ENCODE peak calls at places on chromosomes 13 and 19, in four cellular contexts. O is frontal cortex, U is NCI-H1436 treated with DMSO at 0.1 percent for 48 hours, Y is EL. W is an unnamed sample.

GRCh38 chr13:25727250-25727649 is 324.6 kb downstream of the SHISA2 start:
- DNase-seq in O (no peak), U (no peak), Y (no peak), W (no peak)

GRCh38 chr19:45097450-45097775 is 4.4 kb downstream of the PPP1R37 start:
- DNase-seq in O (no peak), U (no peak), Y (no peak), W (no peak)

GRCh38 chr19:32358311-32358710 is 12.9 kb downstream of the ZNF507 start:
- DNase-seq in O (no peak), U (no peak), Y (no peak), W (no peak)

GRCh38 chr13:73288596-73288995 is 229.8 kb downstream of the KLF5 start:
- DNase-seq in O (no peak), U (no peak), Y (no peak), W (no peak)

GRCh38 chr13:97199451-97199850 is 22.7 kb upstream of the MBNL2 start:
- DNase-seq in O (no peak), U (no peak), Y (no peak), W (no peak)

GRCh38 chr19:49091391-49092038 is 6.3 kb downstream of the SNRNP70 start:
- DNase-seq in O (no peak), U (no peak), Y (no peak), W (no peak)

GRCh38 chr19:29538651-29539050 is 12.9 kb downstream of the VSTM2B start:
- DNase-seq in O (no peak), U (no peak), Y (no peak), W (no peak)

GRCh38 chr13:108560092-108560491 is 69.3 kb upstream of the MYO16 start:
- DNase-seq in O (peak; percentile 10), U (no peak), Y (no peak), W (no peak)

GRCh38 chr19:14118165-14119051 is 846 bp upstream of the PRKACA start:
- DNase-seq in O (peak; percentile 57), U (no peak), Y (peak; percentile 59), W (peak; percentile 85)

GRCh38 chr19:50969413-50969760 is at the start of gene KLK6:
- DNase-seq in O (peak; percentile 62), U (no peak), Y (no peak), W (no peak)

GRCh38 chr13:96388598-96388997 is 298.7 kb downstream of the HS6ST3 start:
- DNase-seq in O (no peak), U (no peak), Y (no peak), W (no peak)

GRCh38 chr13:40665061-40665753 is 1.2 kb downstream of the FOXO1 start:
- DNase-seq in O (peak; percentile 40), U (no peak), Y (peak; percentile 26), W (no peak)

GRCh38 chr19:18239303-18239702 is 13.1 kb upstream of the PDE4C start:
- DNase-seq in O (no peak), U (no peak), Y (no peak), W (no peak)

GRCh38 chr19:30078381-30078910 is 136.4 kb downstream of the URI1 start:
- DNase-seq in O (no peak), U (no peak), Y (no peak), W (no peak)

GRCh38 chr19:10769533-10770491 is 51.9 kb downstream of the DNM2 start:
- DNase-seq in O (peak; percentile 64), U (no peak), Y (peak; percentile 38), W (peak; percentile 38)

GRCh38 chr19:58252102-58252685 is 23.5 kb downstream of the ZNF544 start:
- DNase-seq in O (no peak), U (no peak), Y (no peak), W (no peak)

GRCh38 chr13:91312324-91312723 is 35.2 kb upstream of the MIR17HG start:
- DNase-seq in O (no peak), U (no peak), Y (no peak), W (no peak)

GRCh38 chr13:75635621-75636338 is at the start of gene LMO7:
- DNase-seq in O (peak; percentile 66), U (no peak), Y (peak; percentile 78), W (peak; percentile 69)

GRCh38 chr13:74128171-74128767 is 5.9 kb downstream of the KLF12 start:
- DNase-seq in O (no peak), U (no peak), Y (peak; percentile 86), W (peak; percentile 79)

GRCh38 chr13:27643334-27644158 is 21.9 kb downstream of the POLR1D start:
- DNase-seq in O (no peak), U (no peak), Y (no peak), W (no peak)

GRCh38 chr13:102589291-102589822 is 7.4 kb upstream of the TPP2 start:
- DNase-seq in O (no peak), U (no peak), Y (no peak), W (no peak)

GRCh38 chr19:1164684-1165531 is 9.2 kb downstream of the SBNO2 start:
- DNase-seq in O (no peak), U (no peak), Y (no peak), W (no peak)

GRCh38 chr13:46296920-46297319 is 85.2 kb downstream of the LRRC63 start:
- DNase-seq in O (no peak), U (no peak), Y (peak; percentile 92), W (peak; percentile 66)

GRCh38 chr13:109883181-109884180 is 97.1 kb upstream of the IRS2 start:
- DNase-seq in O (no peak), U (no peak), Y (no peak), W (no peak)

GRCh38 chr13:41516760-41517159 is 59.4 kb downstream of the RGCC start:
- DNase-seq in O (no peak), U (no peak), Y (no peak), W (no peak)

GRCh38 chr19:50465986-50466771 is 10.1 kb upstream of the EMC10 start:
- DNase-seq in O (no peak), U (no peak), Y (peak; percentile 33), W (no peak)

GRCh38 chr19:7610491-7611240 is 15.0 kb downstream of the CAMSAP3 start:
- DNase-seq in O (no peak), U (no peak), Y (no peak), W (no peak)

GRCh38 chr19:6014551-6015135 is 36.7 kb upstream of the RANBP3 start:
- DNase-seq in O (no peak), U (no peak), Y (no peak), W (no peak)

GRCh38 chr19:31262673-31263308 is 86.4 kb downstream of the TSHZ3 start:
- DNase-seq in O (no peak), U (no peak), Y (no peak), W (peak; percentile 9)

GRCh38 chr13:112616586-112617381 is 28.8 kb upstream of the TUBGCP3 start:
- DNase-seq in O (no peak), U (no peak), Y (peak; percentile 45), W (peak; percentile 49)

GRCh38 chr13:70668983-70669382 is 560.7 kb upstream of the KLHL1 start:
- DNase-seq in O (no peak), U (no peak), Y (no peak), W (peak; percentile 55)

GRCh38 chr19:48511800-48512503 is at the start of gene LMTK3:
- DNase-seq in O (peak; percentile 96), U (no peak), Y (peak; percentile 60), W (peak; percentile 24)

GRCh38 chr19:45693168-45693788 is 812 bp downstream of the QPCTL start:
- DNase-seq in O (peak; percentile 69), U (no peak), Y (peak; percentile 75), W (peak; percentile 63)

GRCh38 chr19:8251025-8251472 is 41.9 kb downstream of the CERS4 start:
- DNase-seq in O (no peak), U (no peak), Y (no peak), W (no peak)

GRCh38 chr19:33365676-33366075 is 7.8 kb upstream of the CEBPG start:
- DNase-seq in O (no peak), U (no peak), Y (no peak), W (no peak)

GRCh38 chr13:35225159-35225558 is 251.3 kb downstream of the MAB21L1 start:
- DNase-seq in O (no peak), U (no peak), Y (no peak), W (no peak)

GRCh38 chr13:60335531-60335930 is 61.5 kb upstream of the TDRD3 start:
- DNase-seq in O (no peak), U (no peak), Y (peak; percentile 3), W (peak; percentile 13)